ENCODE peak calls at places on chromosomes 4 and X, in seven cellular contexts. One of them, this sample, is unnamed.

GRCh38 chr4:23932935-23933334 is 43.1 kb upstream of the PPARGC1A start:
- DNase-seq in neuronal stem cell: no peak
- DNase-seq in tibial artery: no peak
- DNase-seq in anterior cingulate cortex: no peak
- DNase-seq in stimulated activated CD8-positive, alpha-beta memory T cell treated with anti-CD3 and anti-CD28 coated beads, Interleukin-4, amount 100 ng/mL, for 24 hours: no peak
- DNase-seq in omental fat pad: no peak
- DNase-seq in A549: no peak
- DNase-seq in this sample: no peak

GRCh38 chr4:1723131-1723801 is 1.9 kb downstream of the TACC3 start:
- DNase-seq in neuronal stem cell: no peak
- DNase-seq in tibial artery: peak
- DNase-seq in anterior cingulate cortex: no peak
- DNase-seq in stimulated activated CD8-positive, alpha-beta memory T cell treated with anti-CD3 and anti-CD28 coated beads, Interleukin-4, amount 100 ng/mL, for 24 hours: no peak
- DNase-seq in omental fat pad: no peak
- DNase-seq in A549: no peak
- DNase-seq in this sample: peak

GRCh38 chr4:37978509-37978908 is 18.3 kb downstream of the PTTG2 start:
- DNase-seq in neuronal stem cell: no peak
- DNase-seq in tibial artery: no peak
- DNase-seq in anterior cingulate cortex: no peak
- DNase-seq in stimulated activated CD8-positive, alpha-beta memory T cell treated with anti-CD3 and anti-CD28 coated beads, Interleukin-4, amount 100 ng/mL, for 24 hours: no peak
- DNase-seq in omental fat pad: no peak
- DNase-seq in A549: no peak
- DNase-seq in this sample: no peak

GRCh38 chr4:151744614-151745013 is 16.2 kb downstream of the GATB start:
- DNase-seq in neuronal stem cell: no peak
- DNase-seq in tibial artery: no peak
- DNase-seq in anterior cingulate cortex: no peak
- DNase-seq in stimulated activated CD8-positive, alpha-beta memory T cell treated with anti-CD3 and anti-CD28 coated beads, Interleukin-4, amount 100 ng/mL, for 24 hours: no peak
- DNase-seq in omental fat pad: no peak
- DNase-seq in A549: peak
- DNase-seq in this sample: no peak

GRCh38 chrX:46961097-46961496 is 48.9 kb downstream of the JADE3 start:
- DNase-seq in neuronal stem cell: no peak
- DNase-seq in tibial artery: no peak
- DNase-seq in anterior cingulate cortex: no peak
- DNase-seq in stimulated activated CD8-positive, alpha-beta memory T cell treated with anti-CD3 and anti-CD28 coated beads, Interleukin-4, amount 100 ng/mL, for 24 hours: no peak
- DNase-seq in omental fat pad: no peak
- DNase-seq in A549: no peak
- DNase-seq in this sample: no peak

GRCh38 chr4:98745372-98745771 is 87.0 kb upstream of the TSPAN5 start:
- DNase-seq in neuronal stem cell: no peak
- DNase-seq in tibial artery: no peak
- DNase-seq in anterior cingulate cortex: no peak
- DNase-seq in stimulated activated CD8-positive, alpha-beta memory T cell treated with anti-CD3 and anti-CD28 coated beads, Interleukin-4, amount 100 ng/mL, for 24 hours: no peak
- DNase-seq in omental fat pad: no peak
- DNase-seq in A549: no peak
- DNase-seq in this sample: no peak

GRCh38 chr4:101306764-101307615 is 40.3 kb downstream of the PPP3CA start:
- DNase-seq in neuronal stem cell: no peak
- DNase-seq in tibial artery: no peak
- DNase-seq in anterior cingulate cortex: no peak
- DNase-seq in stimulated activated CD8-positive, alpha-beta memory T cell treated with anti-CD3 and anti-CD28 coated beads, Interleukin-4, amount 100 ng/mL, for 24 hours: no peak
- DNase-seq in omental fat pad: no peak
- DNase-seq in A549: no peak
- DNase-seq in this sample: no peak

GRCh38 chr4:78710536-78710935 is 65.6 kb upstream of the BMP2K start:
- DNase-seq in neuronal stem cell: no peak
- DNase-seq in tibial artery: no peak
- DNase-seq in anterior cingulate cortex: no peak
- DNase-seq in stimulated activated CD8-positive, alpha-beta memory T cell treated with anti-CD3 and anti-CD28 coated beads, Interleukin-4, amount 100 ng/mL, for 24 hours: no peak
- DNase-seq in omental fat pad: no peak
- DNase-seq in A549: no peak
- DNase-seq in this sample: no peak

GRCh38 chr4:24971192-24971591 is 58.4 kb upstream of the CCDC149 start:
- DNase-seq in neuronal stem cell: no peak
- DNase-seq in tibial artery: no peak
- DNase-seq in anterior cingulate cortex: no peak
- DNase-seq in stimulated activated CD8-positive, alpha-beta memory T cell treated with anti-CD3 and anti-CD28 coated beads, Interleukin-4, amount 100 ng/mL, for 24 hours: no peak
- DNase-seq in omental fat pad: no peak
- DNase-seq in A549: no peak
- DNase-seq in this sample: no peak

GRCh38 chrX:111869639-111870034 is 6.3 kb upstream of the TRPC5OS start:
- DNase-seq in neuronal stem cell: peak
- DNase-seq in tibial artery: no peak
- DNase-seq in anterior cingulate cortex: peak
- DNase-seq in stimulated activated CD8-positive, alpha-beta memory T cell treated with anti-CD3 and anti-CD28 coated beads, Interleukin-4, amount 100 ng/mL, for 24 hours: no peak
- DNase-seq in omental fat pad: no peak
- DNase-seq in A549: peak
- DNase-seq in this sample: no peak